ENCODE peak calls at places on chromosomes 2 and 18, in six cellular contexts. W, R, Q, Y, F and S are unnamed samples.

GRCh38 chr2:197909377-197909776 is 105.0 kb downstream of the PLCL1 start:
- DNase-seq in W (peak; percentile 56), R (no peak), Q (no peak), Y (peak; percentile 90), F (no peak), S (no peak)

GRCh38 chr2:108935231-108935863 is 53.7 kb downstream of the EDAR start:
- DNase-seq in W (no peak), R (no peak), Q (no peak), Y (no peak), F (no peak), S (no peak)

GRCh38 chr2:160742679-160743078 is 249.1 kb upstream of the RBMS1 start:
- DNase-seq in W (no peak), R (no peak), Q (no peak), Y (peak; percentile 67), F (no peak), S (no peak)

GRCh38 chr2:40173276-40173675 is 278.6 kb downstream of the SLC8A1 start:
- DNase-seq in W (no peak), R (no peak), Q (no peak), Y (peak; percentile 40), F (no peak), S (no peak)

GRCh38 chr2:32926708-32927084 is 20.1 kb upstream of the LTBP1 start:
- DNase-seq in W (peak; percentile 27), R (no peak), Q (no peak), Y (peak; percentile 23), F (no peak), S (no peak)

GRCh38 chr2:207847807-207848544 is 78.3 kb upstream of the FZD5 start:
- DNase-seq in W (peak; percentile 8), R (peak; percentile 33), Q (no peak), Y (peak; percentile 28), F (peak; percentile 86), S (no peak)

GRCh38 chr2:155442755-155443372 is 744.4 kb downstream of the KCNJ3 start:
- DNase-seq in W (no peak), R (no peak), Q (no peak), Y (peak; percentile 0), F (no peak), S (no peak)

GRCh38 chr2:156065912-156066311 is 266.6 kb downstream of the NR4A2 start:
- DNase-seq in W (no peak), R (no peak), Q (no peak), Y (peak; percentile 10), F (no peak), S (no peak)

GRCh38 chr2:74081030-74081429 is 66.7 kb downstream of the BOLA3 start:
- DNase-seq in W (no peak), R (no peak), Q (peak; percentile 25), Y (peak; percentile 37), F (no peak), S (no peak)

GRCh38 chr2:54259413-54260240 is 3.6 kb upstream of the TSPYL6 start:
- DNase-seq in W (no peak), R (no peak), Q (no peak), Y (no peak), F (no peak), S (no peak)

GRCh38 chr18:1092228-1092627 is 187.6 kb downstream of the ADCYAP1 start:
- DNase-seq in W (no peak), R (no peak), Q (no peak), Y (no peak), F (no peak), S (no peak)

DNA sequence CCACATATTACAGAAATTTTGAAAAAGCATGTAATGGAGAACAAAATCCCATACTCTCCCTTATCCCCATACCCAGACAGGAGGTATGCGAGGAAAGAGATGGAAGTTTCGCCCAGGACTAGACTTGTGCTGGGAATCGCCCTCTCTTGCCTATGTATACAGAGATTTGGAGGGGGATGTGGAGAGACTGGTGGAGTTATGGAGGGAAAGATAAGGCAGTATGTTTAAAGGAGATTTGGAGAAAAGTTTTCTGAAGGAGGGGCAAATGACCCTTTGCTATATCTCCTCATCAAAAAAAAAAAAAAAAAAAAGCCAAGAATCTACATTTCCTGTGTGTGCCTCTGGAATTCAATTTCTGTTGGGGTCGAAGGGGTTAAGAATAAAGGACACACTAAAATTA is 75.3 kb downstream of the MERTK start:
- DNase-seq in W (no peak), R (no peak), Q (no peak), Y (no peak), F (no peak), S (no peak)
- H3K27ac ChIP-seq in W (no peak overlapping the region), R (no peak overlapping the region), Q (peak overlapping the region; percentile 79), Y (no peak overlapping the region), F (no peak overlapping the region), S (no peak overlapping the region)

DNA sequence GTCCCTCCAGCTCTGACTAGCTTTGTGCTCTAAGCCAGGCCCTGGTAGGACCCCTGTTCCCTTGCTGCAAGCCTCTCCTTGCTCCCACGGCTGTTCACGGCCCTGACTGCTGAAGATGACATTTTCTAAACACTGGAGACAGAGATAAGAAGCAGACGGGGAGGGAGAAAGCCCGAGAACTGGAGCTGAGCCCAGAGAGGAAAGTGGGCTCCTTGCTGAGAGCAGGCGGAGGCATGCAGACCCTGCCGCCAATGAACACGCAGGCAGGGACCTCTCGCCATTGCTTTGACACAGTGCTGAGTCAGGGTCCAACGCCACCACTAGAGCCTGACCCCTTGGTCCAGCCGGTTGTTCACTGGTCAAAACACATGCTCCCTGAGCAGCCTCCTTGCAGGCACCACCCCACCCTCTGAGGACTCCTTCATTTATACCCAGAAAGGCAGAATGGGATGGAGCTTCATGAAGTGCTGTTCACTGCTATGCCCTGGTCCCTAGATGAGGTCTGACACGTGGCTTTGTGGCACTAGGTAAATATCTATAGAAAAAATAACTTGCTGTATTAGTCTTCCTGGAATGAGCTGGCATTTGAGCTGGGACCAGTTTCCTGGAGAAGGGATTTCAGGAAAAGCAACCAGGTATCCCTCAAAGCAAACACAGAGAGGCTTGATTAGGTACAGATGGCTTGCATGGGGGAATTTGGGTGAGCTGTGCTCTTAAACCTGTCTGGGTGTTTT is 65.7 kb downstream of the MCFD2 start:
- DNase-seq in W (peak; percentile 95), R (peak; percentile 69), Q (peak; percentile 74), Y (peak; percentile 27), F (peak; percentile 51), S (no peak)
- H3K4me3 ChIP-seq in W (no peak overlapping the region), R (no peak overlapping the region), Q (no peak overlapping the region), Y (no peak overlapping the region), F (no peak overlapping the region), S (no peak overlapping the region)

DNA sequence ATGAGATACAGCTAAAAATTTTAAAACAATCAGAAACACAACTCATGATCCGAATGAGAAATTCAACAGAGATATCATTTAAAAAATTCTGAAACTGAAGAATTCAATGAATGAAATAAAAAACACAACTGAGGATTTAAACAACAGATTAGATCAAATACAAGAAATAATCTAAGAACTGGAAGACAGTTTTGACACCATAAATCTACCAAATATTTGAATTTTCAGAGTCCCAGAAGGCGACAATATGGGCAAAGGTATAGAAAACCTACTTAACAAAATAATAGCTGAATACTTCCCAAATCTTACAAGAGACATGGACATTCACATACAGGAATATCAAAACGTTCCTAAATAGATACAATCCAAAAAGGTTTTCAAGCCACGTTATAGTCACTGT is 221.9 kb downstream of the OTX1 start:
- DNase-seq in W (no peak), R (no peak), Q (no peak), Y (no peak), F (no peak), S (no peak)
- H3K27ac ChIP-seq in W (no peak overlapping the region), R (no peak overlapping the region), Q (no peak overlapping the region), Y (no peak overlapping the region), F (no peak overlapping the region), S (no peak overlapping the region)

GRCh38 chr2:236164983-236165301 is 3.2 kb downstream of the GBX2 start:
- DNase-seq in W (no peak), R (no peak), Q (no peak), Y (no peak), F (no peak), S (no peak)

GRCh38 chr2:236165491-236166156 is 2.6 kb downstream of the GBX2 start:
- DNase-seq in W (no peak), R (no peak), Q (no peak), Y (no peak), F (no peak), S (no peak)

GRCh38 chr2:236163483-236164200 is 4.5 kb downstream of the GBX2 start:
- DNase-seq in W (no peak), R (no peak), Q (no peak), Y (no peak), F (no peak), S (no peak)

GRCh38 chr2:236162804-236163482 is 5.2 kb downstream of the GBX2 start:
- DNase-seq in W (no peak), R (no peak), Q (no peak), Y (no peak), F (no peak), S (no peak)

GRCh38 chr2:236164201-236164982 is 3.8 kb downstream of the GBX2 start:
- DNase-seq in W (no peak), R (no peak), Q (no peak), Y (peak; percentile 51), F (no peak), S (no peak)
- H3K4me3 ChIP-seq in W (peak overlapping the region; percentile 60), R (peak overlapping the region; percentile 60), Q (peak overlapping the region; percentile 51), Y (peak overlapping the region; percentile 44), F (peak overlapping the region; percentile 23), S (no peak overlapping the region)

DNA sequence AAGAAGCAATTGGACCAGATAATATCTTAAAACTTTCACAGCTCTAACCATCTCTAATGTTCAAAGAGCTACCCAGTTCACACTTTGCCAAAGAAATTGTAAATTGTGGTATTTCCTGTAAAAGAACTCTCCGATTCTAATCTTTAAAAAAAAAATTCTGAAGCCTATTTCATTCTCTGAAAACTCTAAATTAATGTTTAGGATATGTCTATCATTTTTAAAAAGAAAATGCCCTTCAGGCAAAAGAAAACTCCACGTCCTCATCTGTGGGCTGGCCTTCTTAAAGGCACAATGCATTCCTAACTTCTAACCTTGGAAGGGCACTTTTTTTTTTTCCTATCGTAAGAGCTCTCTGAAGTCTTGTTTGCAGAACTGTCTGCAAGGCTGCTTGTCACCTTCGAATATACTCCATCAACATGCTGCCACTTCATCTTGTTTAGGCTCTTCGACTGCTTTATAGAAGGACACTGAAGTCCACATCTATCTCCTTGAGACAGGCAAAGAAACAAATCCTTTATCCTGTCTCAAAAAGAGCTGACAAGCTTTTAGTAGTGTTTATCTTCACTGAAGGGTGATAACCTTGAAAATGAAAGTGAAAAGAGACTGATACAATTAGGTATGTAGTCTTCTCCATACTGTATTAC is 124.3 kb upstream of the SLC39A10 start:
- DNase-seq in W (no peak), R (no peak), Q (no peak), Y (peak; percentile 75), F (no peak), S (no peak)
- H3K27ac ChIP-seq in W (peak overlapping the region; percentile 91), R (no peak overlapping the region), Q (peak overlapping the region; percentile 73), Y (peak overlapping the region; percentile 95), F (peak overlapping the region; percentile 24), S (peak overlapping the region; percentile 58)

GRCh38 chr2:29129586-29130281 is 14.5 kb downstream of the CLIP4 start:
- DNase-seq in W (no peak), R (no peak), Q (no peak), Y (peak; percentile 54), F (no peak), S (no peak)
- H3K4me3 ChIP-seq in W (no peak overlapping the region), R (no peak overlapping the region), Q (no peak overlapping the region), Y (peak overlapping the region; percentile 56), F (no peak overlapping the region), S (no peak overlapping the region)

GRCh38 chr2:28603821-28604220 is 108.0 kb downstream of the PLB1 start:
- DNase-seq in W (no peak), R (no peak), Q (no peak), Y (no peak), F (no peak), S (no peak)
- H3K27ac ChIP-seq in W (no peak overlapping the region), R (no peak overlapping the region), Q (no peak overlapping the region), Y (no peak overlapping the region), F (peak overlapping the region; percentile 37), S (no peak overlapping the region)

GRCh38 chr2:188909036-188909435 is 65.1 kb upstream of the COL3A1 start:
- DNase-seq in W (no peak), R (no peak), Q (no peak), Y (peak; percentile 32), F (no peak), S (no peak)
- H3K4me3 ChIP-seq in W (no peak overlapping the region), R (no peak overlapping the region), Q (no peak overlapping the region), Y (no peak overlapping the region), F (no peak overlapping the region), S (no peak overlapping the region)